ENCODE peak calls at places on chromosomes 4 and X, in six cellular contexts. X is IMR-90, Q is H1, C is H9, V is mesenchymal stem cell, Y is trophoblast cell. E is an unnamed sample.

GRCh38 chrX:125544856-125545255 is 225.2 kb downstream of the TEX13C start:
- DNase-seq in Q (no peak), V (no peak), X (no peak), C (no peak), Y (no peak), E (no peak)

GRCh38 chrX:64218023-64218422 is 12.4 kb downstream of the ASB12 start:
- DNase-seq in Q (no peak), V (no peak), C (no peak), Y (no peak), X (no peak), E (no peak)

GRCh38 chrX:84188320-84188834 is 378 bp upstream of the RPS6KA6 start:
- DNase-seq in Q (peak; percentile 53), X (peak; percentile 64), Y (peak; percentile 23), V (peak; percentile 63), C (peak; percentile 62), E (no peak)

GRCh38 chr4:183081116-183081469 is 18.0 kb upstream of the WWC2 start:
- DNase-seq in Y (no peak), Q (no peak), X (no peak), V (no peak), C (no peak), E (no peak)

GRCh38 chr4:72360075-72360474 is 208.9 kb downstream of the ADAMTS3 start:
- DNase-seq in Q (no peak), X (no peak), C (no peak), V (no peak), Y (no peak), E (no peak)

GRCh38 chrX:10741496-10742048 is 121.2 kb upstream of the MID1 start:
- DNase-seq in V (no peak), C (no peak), Y (no peak), X (no peak), Q (no peak), E (no peak)

GRCh38 chr4:82394896-82395295 is 21.1 kb upstream of the HNRNPD start:
- DNase-seq in Q (no peak), Y (no peak), V (no peak), X (no peak), C (no peak), E (no peak)

GRCh38 chrX:155048997-155049619 is 21.8 kb downstream of the CMC4 start:
- DNase-seq in Q (peak; percentile 68), V (peak; percentile 56), C (peak; percentile 74), Y (no peak), X (peak; percentile 55), E (peak; percentile 20)

GRCh38 chr4:110675406-110675805 is 52.5 kb upstream of the PITX2 start:
- DNase-seq in V (peak; percentile 30), C (no peak), X (no peak), Q (no peak), Y (no peak), E (no peak)

GRCh38 chr4:3399277-3400194 is 42.2 kb upstream of the HGFAC start:
- DNase-seq in X (no peak), Y (no peak), Q (no peak), V (no peak), C (no peak), E (no peak)

GRCh38 chr4:133474511-133474910 is 325.4 kb downstream of the PCDH10 start:
- DNase-seq in C (no peak), V (no peak), Y (no peak), X (no peak), Q (no peak), E (no peak)

GRCh38 chrX:2965965-2966364 is 36.8 kb upstream of the ARSD start:
- DNase-seq in C (no peak), V (no peak), Q (no peak), X (no peak), Y (no peak), E (no peak)

GRCh38 chr4:73607375-73608026 is 12.7 kb downstream of the RASSF6 start:
- DNase-seq in X (peak; percentile 36), Y (no peak), Q (no peak), C (no peak), V (no peak), E (no peak)

GRCh38 chr4:165207016-165207430 is 338 bp upstream of the KLHL2 start:
- DNase-seq in C (peak; percentile 33), Y (no peak), X (peak; percentile 31), Q (no peak), V (no peak), E (peak; percentile 20)

DNA sequence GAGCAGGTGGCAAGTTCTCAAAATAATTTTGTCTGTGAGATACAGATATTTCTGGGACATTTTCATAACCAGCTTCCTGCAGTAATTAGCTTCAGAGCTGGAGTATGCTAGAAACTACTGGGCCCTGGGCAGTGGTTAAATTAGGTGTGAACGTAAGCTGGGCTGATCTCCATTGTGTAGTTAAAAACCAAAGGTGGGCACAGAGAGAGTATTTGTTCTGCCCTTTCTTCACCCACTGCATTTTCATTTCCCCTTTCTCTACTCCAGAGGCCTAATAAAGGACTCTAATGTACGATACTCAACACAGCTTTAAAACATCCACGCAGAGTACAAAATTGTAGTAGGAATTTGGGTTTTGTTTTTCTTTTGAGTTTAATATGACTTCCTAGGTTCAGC is 252.7 kb downstream of the SPRY1 start:
- DNase-seq in C (no peak), X (no peak), Y (no peak), Q (no peak), V (no peak), E (no peak)
- H2BK120ac ChIP-seq in C (no peak overlapping the region), X (peak overlapping the region; percentile 1), Y (no peak overlapping the region), Q (no peak overlapping the region), V (no peak overlapping the region), E (no peak overlapping the region)

GRCh38 chr4:57081651-57082349 is 28.4 kb downstream of the IGFBP7 start:
- DNase-seq in V (no peak), C (peak; percentile 48), Y (no peak), Q (no peak), X (no peak), E (no peak)

GRCh38 chr4:57084360-57084759 is 25.8 kb downstream of the IGFBP7 start:
- DNase-seq in V (no peak), Y (no peak), Q (no peak), C (no peak), X (no peak), E (no peak)

GRCh38 chr4:57085278-57085677 is 24.9 kb downstream of the IGFBP7 start:
- DNase-seq in Q (no peak), X (no peak), Y (no peak), C (no peak), V (no peak), E (no peak)

GRCh38 chr4:57080781-57081650 is 29.2 kb downstream of the IGFBP7 start:
- DNase-seq in X (peak; percentile 98), C (no peak), Q (no peak), V (peak; percentile 98), Y (no peak), E (no peak)

DNA sequence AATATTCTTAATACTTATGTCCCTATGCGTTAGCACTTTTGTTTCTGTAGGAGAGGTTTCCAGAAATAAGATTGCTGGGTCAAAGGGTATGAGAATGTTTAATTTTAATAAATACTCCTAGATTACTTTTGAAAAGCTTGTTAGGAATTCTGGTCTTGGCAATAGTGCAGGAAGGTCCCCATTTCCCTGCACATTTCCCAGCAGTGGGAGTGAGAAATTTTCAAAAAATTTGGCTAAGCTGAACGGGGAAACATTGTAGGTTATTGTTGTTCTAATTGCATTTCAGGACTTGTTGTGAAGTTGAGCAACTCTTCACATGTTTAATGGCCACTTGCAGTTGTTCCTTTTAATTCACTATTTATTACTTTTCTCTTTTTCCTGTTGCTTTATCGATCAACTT is 27.1 kb downstream of the IGFBP7 start:
- DNase-seq in Q (no peak), C (no peak), X (peak; percentile 41), Y (no peak), V (no peak), E (no peak)
- H3K14ac ChIP-seq in Q (no peak overlapping the region), C (no peak overlapping the region), X (no peak overlapping the region), Y (no peak overlapping the region), V (no peak overlapping the region), E (no peak overlapping the region)

DNA sequence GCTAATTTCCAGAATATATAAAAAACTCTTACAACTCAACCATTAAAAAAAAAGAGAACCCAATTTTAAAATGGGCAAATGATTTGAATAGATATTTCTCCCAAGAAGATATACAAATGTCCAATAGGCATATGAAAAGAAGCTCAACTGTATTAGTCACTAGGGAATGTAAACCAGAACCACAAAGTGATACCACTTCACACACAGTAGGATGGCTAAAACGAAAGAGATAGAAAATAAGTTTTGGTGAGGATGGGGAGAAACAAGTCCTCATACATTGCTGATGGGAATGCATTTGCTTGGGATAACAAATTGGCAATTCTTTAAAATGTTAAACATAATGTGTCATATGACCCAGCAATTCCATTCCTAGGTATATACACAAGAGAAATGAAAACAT is 5.6 kb downstream of the TCEAL3 start:
- DNase-seq in Q (no peak), X (peak; percentile 72), V (peak; percentile 24), Y (no peak), C (no peak), E (no peak)
- H4K91ac ChIP-seq in Q (no peak overlapping the region), X (no peak overlapping the region), V (no peak overlapping the region), Y (no peak overlapping the region), C (no peak overlapping the region), E (no peak overlapping the region)

GRCh38 chr4:124632439-124632838 is 80.1 kb downstream of the ANKRD50 start:
- DNase-seq in Q (no peak), Y (peak; percentile 63), C (no peak), X (no peak), V (no peak), E (no peak)
- H2BK120ac ChIP-seq in Q (no peak overlapping the region), Y (peak overlapping the region; percentile 72), C (no peak overlapping the region), X (no peak overlapping the region), V (no peak overlapping the region), E (no peak overlapping the region)

GRCh38 chrX:153238361-153238760 is 59.3 kb downstream of the MAGEA1 start:
- DNase-seq in V (no peak), Q (no peak), X (no peak), C (no peak), Y (no peak), E (no peak)
- H3K14ac ChIP-seq in V (no peak overlapping the region), Q (no peak overlapping the region), X (no peak overlapping the region), C (no peak overlapping the region), Y (no peak overlapping the region), E (no peak overlapping the region)

GRCh38 chrX:137483554-137483953 is 82.4 kb upstream of the ZIC3 start:
- DNase-seq in C (no peak), X (no peak), Q (no peak), Y (no peak), V (no peak), E (no peak)
- H4K91ac ChIP-seq in C (no peak overlapping the region), X (no peak overlapping the region), Q (no peak overlapping the region), Y (no peak overlapping the region), V (no peak overlapping the region), E (no peak overlapping the region)

GRCh38 chr4:168797738-168798375 is 212.2 kb downstream of the CBR4 start:
- DNase-seq in Y (no peak), X (no peak), C (no peak), Q (no peak), V (peak; percentile 8), E (no peak)
- H2BK120ac ChIP-seq in Y (no peak overlapping the region), X (peak overlapping the region; percentile 57), C (no peak overlapping the region), Q (no peak overlapping the region), V (no peak overlapping the region), E (no peak overlapping the region)

GRCh38 chrX:54714424-54714823 is 83.6 kb downstream of the ITIH6 start:
- DNase-seq in X (no peak), C (no peak), Q (no peak), Y (no peak), V (no peak), E (no peak)
- H3K14ac ChIP-seq in X (no peak overlapping the region), C (no peak overlapping the region), Q (no peak overlapping the region), Y (no peak overlapping the region), V (no peak overlapping the region), E (no peak overlapping the region)

GRCh38 chr4:154529737-154530136 is 20.5 kb downstream of the PLRG1 start:
- DNase-seq in Y (no peak), C (no peak), X (no peak), Q (no peak), V (no peak), E (no peak)
- H4K91ac ChIP-seq in Y (no peak overlapping the region), C (no peak overlapping the region), X (no peak overlapping the region), Q (no peak overlapping the region), V (no peak overlapping the region), E (no peak overlapping the region)

E was measured in neuronal stem cell.